ENCODE peak calls at places on chromosomes 12 and 14, in four cellular contexts. Y is RWPE1, M is Peyer's patch, R is cardiac muscle cell. P is an unnamed sample.

GRCh38 chr14:79411403-79412174 is 799.7 kb downstream of the DIO2 start:
- DNase-seq in Y (no peak), M (no peak), R (no peak), P (no peak)

GRCh38 chr12:106246891-106247730 is 709 bp downstream of the CKAP4 start:
- DNase-seq in Y (peak), M (peak), R (peak), P (no peak)

GRCh38 chr12:53200458-53201169 is 6.4 kb downstream of the ITGB7 start:
- DNase-seq in Y (no peak), M (no peak), R (no peak), P (no peak)

GRCh38 chr12:22282283-22282682 is 52.2 kb downstream of the ST8SIA1 start:
- DNase-seq in Y (peak), M (no peak), R (peak), P (no peak)

GRCh38 chr14:77221241-77221871 is 39.8 kb downstream of the TMEM63C start:
- DNase-seq in Y (no peak), M (no peak), R (no peak), P (no peak)

GRCh38 chr14:81819910-81820309 is 286.3 kb upstream of the SEL1L start:
- DNase-seq in Y (no peak), M (no peak), R (no peak), P (no peak)

GRCh38 chr14:100896369-100897060 is 7.0 kb downstream of the RTL1 start:
- DNase-seq in Y (no peak), M (peak), R (no peak), P (no peak)

GRCh38 chr14:84751745-84752144 is 778.2 kb upstream of the FLRT2 start:
- DNase-seq in Y (no peak), M (no peak), R (no peak), P (no peak)

GRCh38 chr12:52222692-52223091 is 10.4 kb upstream of the KRT7 start:
- DNase-seq in Y (no peak), M (no peak), R (no peak), P (peak)

GRCh38 chr14:105364100-105364708 is 34.1 kb upstream of the TEX22 start:
- DNase-seq in Y (peak), M (no peak), R (peak), P (peak)

GRCh38 chr14:71474291-71474690 is 457.9 kb upstream of the RGS6 start:
- DNase-seq in Y (no peak), M (no peak), R (no peak), P (no peak)

GRCh38 chr12:42130670-42131402 is 13.8 kb downstream of the GXYLT1 start:
- DNase-seq in Y (no peak), M (no peak), R (peak), P (no peak)

GRCh38 chr12:52063081-52063985 is 6.4 kb upstream of the ATG101 start:
- DNase-seq in Y (no peak), M (no peak), R (no peak), P (no peak)

GRCh38 chr12:84723988-84724387 is 188.6 kb downstream of the SLC6A15 start:
- DNase-seq in Y (no peak), M (no peak), R (no peak), P (no peak)

GRCh38 chr12:77315407-77315806 is 250.0 kb upstream of the E2F7 start:
- DNase-seq in Y (no peak), M (no peak), R (no peak), P (no peak)

GRCh38 chr14:81509838-81510452 is 23.7 kb downstream of the SEL1L start:
- DNase-seq in Y (no peak), M (no peak), R (no peak), P (no peak)

GRCh38 chr12:52581481-52581880 is 7.8 kb upstream of the KRT74 start:
- DNase-seq in Y (peak), M (no peak), R (peak), P (peak)

GRCh38 chr12:71731439-71732356 is 23.0 kb upstream of the RAB21 start:
- DNase-seq in Y (no peak), M (peak), R (peak), P (no peak)

GRCh38 chr12:14885718-14886201 is at the start of gene MGP:
- DNase-seq in Y (no peak), M (no peak), R (peak), P (no peak)

GRCh38 chr14:68807148-68807600 is 14.3 kb upstream of the ZFP36L1 start:
- DNase-seq in Y (no peak), M (peak), R (peak), P (peak)

GRCh38 chr14:37195327-37195726 is 2.4 kb upstream of the MIPOL1 start:
- DNase-seq in Y (no peak), M (no peak), R (no peak), P (no peak)

GRCh38 chr14:96362071-96362964 is 823 bp downstream of the ATG2B start:
- DNase-seq in Y (peak), M (peak), R (peak), P (no peak)

GRCh38 chr12:57620936-57621496 is 9.8 kb downstream of the ARHGEF25 start:
- DNase-seq in Y (no peak), M (no peak), R (no peak), P (peak)

GRCh38 chr14:90552465-90553297 is 155.9 kb downstream of the CALM1 start:
- DNase-seq in Y (no peak), M (no peak), R (no peak), P (no peak)

GRCh38 chr12:94779520-94779919 is 129.2 kb upstream of the TMCC3 start:
- DNase-seq in Y (no peak), M (no peak), R (peak), P (no peak)

GRCh38 chr14:72892879-72893635 is 844 bp downstream of the DPF3 start:
- DNase-seq in Y (peak), M (peak), R (peak), P (peak)

GRCh38 chr12:113822986-113823385 is 143.1 kb downstream of the RBM19 start:
- DNase-seq in Y (no peak), M (no peak), R (no peak), P (no peak)

GRCh38 chr12:27969011-27969900 is 3.3 kb downstream of the PTHLH start:
- DNase-seq in Y (no peak), M (no peak), R (peak), P (no peak)

GRCh38 chr14:35254736-35255135 is 37.4 kb upstream of the PSMA6 start:
- DNase-seq in Y (no peak), M (no peak), R (no peak), P (no peak)

GRCh38 chr12:100450726-100451125 is 22.9 kb upstream of the NR1H4 start:
- DNase-seq in Y (no peak), M (no peak), R (peak), P (no peak)

GRCh38 chr14:72128629-72129028 is 196.4 kb downstream of the RGS6 start:
- DNase-seq in Y (no peak), M (no peak), R (no peak), P (no peak)

GRCh38 chr14:74618078-74618952 is 6.3 kb upstream of the LTBP2 start:
- DNase-seq in Y (peak), M (peak), R (peak), P (peak)

GRCh38 chr14:91350813-91351507 is 66.7 kb downstream of the CCDC88C start:
- DNase-seq in Y (no peak), M (no peak), R (no peak), P (peak)

GRCh38 chr14:24310666-24311604 is at the start of gene LTB4R:
- DNase-seq in Y (no peak), M (peak), R (peak), P (no peak)

GRCh38 chr12:54463484-54463883 is 9.9 kb downstream of the GTSF1 start:
- DNase-seq in Y (no peak), M (no peak), R (peak), P (no peak)

GRCh38 chr12:56387152-56387551 is 24.5 kb upstream of the APOF start:
- DNase-seq in Y (no peak), M (no peak), R (peak), P (no peak)

GRCh38 chr14:49552630-49553029 is 33.5 kb downstream of the RPS29 start:
- DNase-seq in Y (no peak), M (no peak), R (no peak), P (no peak)

GRCh38 chr14:90864741-90865140 is 48.5 kb upstream of the TTC7B start:
- DNase-seq in Y (no peak), M (no peak), R (no peak), P (no peak)

GRCh38 chr12:52755533-52755932 is 21.6 kb downstream of the KRT76 start:
- DNase-seq in Y (no peak), M (no peak), R (no peak), P (no peak)

GRCh38 chr12:12608557-12608957 is 3.1 kb upstream of the CREBL2 start:
- DNase-seq in Y (peak), M (no peak), R (peak), P (no peak)
- TF ChIP-seq CTCF in Y (no peak), M (no peak), R (no peak), P (peak)

GRCh38 chr14:53539489-53540126 is 386.5 kb upstream of the DDHD1 start:
- DNase-seq in Y (peak), M (peak), R (peak), P (no peak)
- TF ChIP-seq CTCF in Y (peak), M (peak), R (peak), P (peak)

GRCh38 chr12:25970916-25971674 is 12.6 kb downstream of the RASSF8 start:
- DNase-seq in Y (no peak), M (no peak), R (peak), P (no peak)
- TF ChIP-seq CTCF in Y (no peak), M (no peak), R (peak), P (no peak)

GRCh38 chr12:124278389-124279101 is 16.3 kb upstream of the RFLNA start:
- DNase-seq in Y (no peak), M (no peak), R (no peak), P (no peak)

GRCh38 chr12:124277394-124278222 is 17.3 kb upstream of the RFLNA start:
- DNase-seq in Y (no peak), M (no peak), R (no peak), P (no peak)

GRCh38 chr12:124270671-124271070 is 24.2 kb upstream of the RFLNA start:
- DNase-seq in Y (no peak), M (no peak), R (no peak), P (no peak)

GRCh38 chr12:124276337-124276736 is 18.6 kb upstream of the RFLNA start:
- DNase-seq in Y (no peak), M (no peak), R (no peak), P (no peak)

DNA sequence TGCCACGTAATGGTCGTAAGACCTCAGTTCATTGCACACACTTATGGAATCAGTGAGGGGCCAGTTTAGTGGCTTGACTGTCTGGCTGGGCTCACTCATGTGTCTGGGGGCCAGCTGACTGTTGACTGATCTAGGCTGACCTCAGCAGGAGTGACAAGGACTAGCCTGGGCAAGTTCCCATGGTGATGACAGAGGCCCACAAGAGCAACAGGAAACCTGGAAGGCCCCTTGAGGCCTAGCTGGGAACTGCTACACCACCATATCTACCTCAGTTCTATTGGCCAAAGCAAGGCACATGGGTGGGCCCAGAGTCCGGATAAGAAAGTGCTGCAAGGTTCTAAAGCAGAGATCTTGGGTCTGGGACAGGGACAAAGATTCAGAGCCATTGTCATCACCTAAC is 21.3 kb upstream of the RFLNA start:
- DNase-seq in Y (peak), M (no peak), R (peak), P (no peak)
- TF ChIP-seq CTCF in Y (no peak), M (peak), R (peak), P (peak)

P was measured in RWPE2.